ENCODE peak calls at places on chromosomes 16 and 17, in nine cellular contexts. One of them, this sample, is unnamed.

GRCh38 chr17:7587420-7587786 is 2.5 kb downstream of the SOX15 start:
- DNase-seq in SK-N-SH: no peak
- DNase-seq in tibial nerve: no peak
- DNase-seq in tibial artery: no peak
- DNase-seq in pancreas: no peak
- DNase-seq in PC-9: peak; percentile 44
- DNase-seq in K562: no peak
- DNase-seq in body of pancreas: no peak
- DNase-seq in lung: no peak
- DNase-seq in this sample: no peak

GRCh38 chr17:7548585-7549400 is at the start of gene TNFSF12:
- DNase-seq in pancreas: peak; percentile 70
- DNase-seq in lung: peak; percentile 63
- DNase-seq in tibial artery: peak; percentile 84
- DNase-seq in SK-N-SH: peak; percentile 92
- DNase-seq in tibial nerve: peak; percentile 61
- DNase-seq in PC-9: peak; percentile 48
- DNase-seq in body of pancreas: peak; percentile 61
- DNase-seq in K562: peak; percentile 74
- DNase-seq in this sample: peak; percentile 77

GRCh38 chr17:75240394-75241142 is 20.8 kb downstream of the GGA3 start:
- DNase-seq in lung: no peak
- DNase-seq in tibial artery: no peak
- DNase-seq in PC-9: peak; percentile 37
- DNase-seq in K562: peak; percentile 88
- DNase-seq in pancreas: no peak
- DNase-seq in tibial nerve: no peak
- DNase-seq in body of pancreas: no peak
- DNase-seq in SK-N-SH: peak; percentile 83
- DNase-seq in this sample: peak; percentile 50

GRCh38 chr17:72421128-72422092 is 300.6 kb downstream of the SOX9 start:
- DNase-seq in tibial nerve: no peak
- DNase-seq in body of pancreas: peak; percentile 82
- DNase-seq in K562: no peak
- DNase-seq in lung: peak; percentile 51
- DNase-seq in pancreas: peak; percentile 76
- DNase-seq in PC-9: peak; percentile 90
- DNase-seq in tibial artery: no peak
- DNase-seq in SK-N-SH: no peak
- DNase-seq in this sample: peak; percentile 90

GRCh38 chr17:73613271-73613941 is 30.8 kb downstream of the SDK2 start:
- DNase-seq in pancreas: no peak
- DNase-seq in K562: no peak
- DNase-seq in tibial nerve: no peak
- DNase-seq in lung: no peak
- DNase-seq in tibial artery: no peak
- DNase-seq in SK-N-SH: peak; percentile 56
- DNase-seq in PC-9: no peak
- DNase-seq in body of pancreas: no peak
- DNase-seq in this sample: no peak

GRCh38 chr17:72056155-72056554 is 64.7 kb upstream of the SOX9 start:
- DNase-seq in SK-N-SH: no peak
- DNase-seq in PC-9: no peak
- DNase-seq in tibial artery: no peak
- DNase-seq in pancreas: no peak
- DNase-seq in K562: no peak
- DNase-seq in tibial nerve: no peak
- DNase-seq in body of pancreas: no peak
- DNase-seq in lung: no peak
- DNase-seq in this sample: no peak

GRCh38 chr17:80794281-80795089 is 197.2 kb upstream of the CHMP6 start:
- DNase-seq in tibial nerve: no peak
- DNase-seq in PC-9: no peak
- DNase-seq in SK-N-SH: no peak
- DNase-seq in pancreas: no peak
- DNase-seq in K562: no peak
- DNase-seq in body of pancreas: no peak
- DNase-seq in lung: no peak
- DNase-seq in tibial artery: no peak
- DNase-seq in this sample: no peak

GRCh38 chr16:81311762-81312161 is 3.0 kb upstream of the GAN start:
- DNase-seq in tibial artery: no peak
- DNase-seq in K562: no peak
- DNase-seq in pancreas: no peak
- DNase-seq in body of pancreas: no peak
- DNase-seq in SK-N-SH: no peak
- DNase-seq in PC-9: no peak
- DNase-seq in lung: no peak
- DNase-seq in tibial nerve: no peak
- DNase-seq in this sample: no peak

GRCh38 chr16:80982646-80983045 is 24.0 kb downstream of the CMC2 start:
- DNase-seq in tibial nerve: no peak
- DNase-seq in lung: no peak
- DNase-seq in pancreas: no peak
- DNase-seq in body of pancreas: no peak
- DNase-seq in PC-9: no peak
- DNase-seq in SK-N-SH: no peak
- DNase-seq in tibial artery: no peak
- DNase-seq in K562: no peak
- DNase-seq in this sample: no peak

GRCh38 chr16:29852654-29853053 is 10.4 kb downstream of the CDIPT start:
- DNase-seq in PC-9: no peak
- DNase-seq in pancreas: no peak
- DNase-seq in K562: no peak
- DNase-seq in tibial artery: no peak
- DNase-seq in lung: no peak
- DNase-seq in tibial nerve: no peak
- DNase-seq in body of pancreas: no peak
- DNase-seq in SK-N-SH: no peak
- DNase-seq in this sample: no peak

GRCh38 chr16:48330847-48331204 is 54.4 kb downstream of the SIAH1 start:
- DNase-seq in K562: no peak
- DNase-seq in PC-9: no peak
- DNase-seq in lung: no peak
- DNase-seq in tibial nerve: no peak
- DNase-seq in SK-N-SH: no peak
- DNase-seq in pancreas: no peak
- DNase-seq in body of pancreas: no peak
- DNase-seq in tibial artery: no peak
- DNase-seq in this sample: no peak

GRCh38 chr17:28997811-28998210 is 8.0 kb downstream of the SEZ6 start:
- DNase-seq in pancreas: no peak
- DNase-seq in tibial artery: no peak
- DNase-seq in body of pancreas: no peak
- DNase-seq in lung: no peak
- DNase-seq in SK-N-SH: no peak
- DNase-seq in tibial nerve: no peak
- DNase-seq in K562: no peak
- DNase-seq in PC-9: no peak
- DNase-seq in this sample: no peak

GRCh38 chr16:56986361-56986760 is 3.0 kb upstream of the NLRC5 start:
- DNase-seq in tibial artery: no peak
- DNase-seq in body of pancreas: no peak
- DNase-seq in tibial nerve: no peak
- DNase-seq in PC-9: no peak
- DNase-seq in SK-N-SH: no peak
- DNase-seq in lung: no peak
- DNase-seq in K562: no peak
- DNase-seq in pancreas: no peak
- DNase-seq in this sample: no peak

GRCh38 chr16:28140788-28141618 is 70.8 kb downstream of the XPO6 start:
- DNase-seq in PC-9: peak; percentile 10
- DNase-seq in body of pancreas: no peak
- DNase-seq in pancreas: no peak
- DNase-seq in lung: peak; percentile 60
- DNase-seq in tibial nerve: no peak
- DNase-seq in SK-N-SH: no peak
- DNase-seq in tibial artery: no peak
- DNase-seq in K562: no peak
- DNase-seq in this sample: no peak

GRCh38 chr16:86211265-86211664 is 299.1 kb upstream of the FOXF1 start:
- DNase-seq in tibial artery: no peak
- DNase-seq in tibial nerve: no peak
- DNase-seq in pancreas: no peak
- DNase-seq in K562: no peak
- DNase-seq in PC-9: no peak
- DNase-seq in body of pancreas: no peak
- DNase-seq in lung: no peak
- DNase-seq in SK-N-SH: no peak
- DNase-seq in this sample: no peak

GRCh38 chr17:39096435-39097158 is 54.8 kb downstream of the PLXDC1 start:
- DNase-seq in K562: no peak
- DNase-seq in body of pancreas: no peak
- DNase-seq in pancreas: no peak
- DNase-seq in PC-9: no peak
- DNase-seq in lung: no peak
- DNase-seq in tibial nerve: no peak
- DNase-seq in tibial artery: no peak
- DNase-seq in SK-N-SH: no peak
- DNase-seq in this sample: no peak

GRCh38 chr17:50102164-50102991 is 7.2 kb downstream of the PDK2 start:
- DNase-seq in lung: peak; percentile 79
- DNase-seq in body of pancreas: peak; percentile 85
- DNase-seq in K562: no peak
- DNase-seq in SK-N-SH: peak; percentile 77
- DNase-seq in tibial artery: peak; percentile 89
- DNase-seq in tibial nerve: no peak
- DNase-seq in PC-9: peak; percentile 74
- DNase-seq in pancreas: peak; percentile 90
- DNase-seq in this sample: peak; percentile 83
- H3K4me1 ChIP-seq in lung: no peaks in the 10 kb centered on the region
- H3K4me1 ChIP-seq in body of pancreas: peaks cover 61% of the 10 kb centered on the region
- H3K4me1 ChIP-seq in K562: peaks cover 22% of the 10 kb centered on the region
- H3K4me1 ChIP-seq in SK-N-SH: no peaks in the 10 kb centered on the region
- H3K4me1 ChIP-seq in tibial artery: peaks cover 31% of the 10 kb centered on the region
- H3K4me1 ChIP-seq in tibial nerve: no peaks in the 10 kb centered on the region
- H3K4me1 ChIP-seq in PC-9: peaks cover 42% of the 10 kb centered on the region
- H3K4me1 ChIP-seq in pancreas: peaks cover 31% of the 10 kb centered on the region
- H3K4me1 ChIP-seq in this sample: peaks cover 27% of the 10 kb centered on the region

DNA sequence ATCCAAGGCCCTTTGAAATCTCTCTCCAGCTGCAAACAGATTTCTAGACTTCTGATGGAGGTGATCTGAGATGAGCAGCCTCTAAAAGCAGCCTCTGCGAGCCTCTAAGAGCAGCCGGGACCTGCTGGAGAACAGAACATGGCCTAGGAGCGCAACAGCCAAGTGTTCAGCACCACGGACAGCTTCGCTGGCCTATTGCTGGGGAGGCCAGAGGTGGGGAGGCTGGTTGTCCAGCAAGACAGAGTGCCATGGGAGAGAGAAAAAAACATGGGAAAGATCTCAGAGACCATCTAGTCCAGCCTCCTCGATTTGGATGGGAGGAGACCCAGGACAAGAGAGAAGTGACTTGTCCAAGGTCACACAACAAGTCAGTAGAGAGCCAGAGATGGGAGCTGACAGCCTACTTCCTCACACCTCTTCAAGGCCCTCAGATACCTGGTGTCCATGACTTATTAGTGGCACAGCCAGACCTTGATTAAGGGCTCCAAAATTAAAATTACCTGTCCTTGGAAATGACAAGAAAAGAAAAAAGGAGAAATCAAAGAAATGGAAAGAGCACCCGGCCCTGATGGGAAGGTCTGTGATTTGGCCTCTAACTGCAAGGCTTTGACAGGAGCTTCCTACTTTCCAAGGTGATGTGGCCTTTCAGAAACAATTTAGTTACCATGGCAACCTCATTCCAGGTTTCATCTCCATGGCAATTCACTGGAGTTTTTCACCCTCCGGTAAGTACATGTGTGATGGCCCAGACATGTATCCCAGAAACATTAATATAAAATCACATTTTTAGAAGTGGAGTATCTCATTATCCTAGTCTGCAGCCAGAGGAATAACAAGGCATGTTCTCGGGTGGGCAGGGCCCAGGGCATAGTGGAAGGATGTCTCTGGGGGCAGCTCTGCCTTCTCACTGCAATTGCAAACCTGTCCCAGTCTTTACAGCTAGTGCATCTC is 14.5 kb downstream of the RPRML start:
- DNase-seq in SK-N-SH: no peak
- DNase-seq in K562: peak; percentile 56
- DNase-seq in pancreas: no peak
- DNase-seq in tibial artery: no peak
- DNase-seq in body of pancreas: no peak
- DNase-seq in PC-9: no peak
- DNase-seq in tibial nerve: no peak
- DNase-seq in lung: no peak
- DNase-seq in this sample: no peak
- H3K27me3 ChIP-seq in SK-N-SH: no peaks in the 10 kb centered on the region
- H3K27me3 ChIP-seq in K562: peaks cover 16% of the 10 kb centered on the region
- H3K27me3 ChIP-seq in pancreas: no peaks in the 10 kb centered on the region
- H3K27me3 ChIP-seq in tibial artery: no peaks in the 10 kb centered on the region
- H3K27me3 ChIP-seq in body of pancreas: no peaks in the 10 kb centered on the region
- H3K27me3 ChIP-seq in PC-9: peaks cover 44% of the 10 kb centered on the region
- H3K27me3 ChIP-seq in tibial nerve: no peaks in the 10 kb centered on the region
- H3K27me3 ChIP-seq in lung: no peaks in the 10 kb centered on the region
- H3K27me3 ChIP-seq in this sample: peaks cover 28% of the 10 kb centered on the region

GRCh38 chr16:734981-735881 is 5.6 kb downstream of the CIAO3 start:
- DNase-seq in lung: no peak
- DNase-seq in tibial nerve: no peak
- DNase-seq in pancreas: no peak
- DNase-seq in K562: no peak
- DNase-seq in PC-9: no peak
- DNase-seq in body of pancreas: no peak
- DNase-seq in SK-N-SH: no peak
- DNase-seq in tibial artery: peak; percentile 59
- DNase-seq in this sample: no peak
- H3K4me1 ChIP-seq in lung: no peaks in the 10 kb centered on the region
- H3K4me1 ChIP-seq in tibial nerve: no peaks in the 10 kb centered on the region
- H3K4me1 ChIP-seq in pancreas: peaks cover 7% of the 10 kb centered on the region
- H3K4me1 ChIP-seq in K562: peaks cover 18% of the 10 kb centered on the region
- H3K4me1 ChIP-seq in PC-9: no peaks in the 10 kb centered on the region
- H3K4me1 ChIP-seq in body of pancreas: peaks cover 11% of the 10 kb centered on the region
- H3K4me1 ChIP-seq in SK-N-SH: no peaks in the 10 kb centered on the region
- H3K4me1 ChIP-seq in tibial artery: peaks cover 10% of the 10 kb centered on the region
- H3K4me1 ChIP-seq in this sample: peaks cover 7% of the 10 kb centered on the region

GRCh38 chr17:47720754-47721533 is 12.1 kb upstream of the TBX21 start:
- DNase-seq in SK-N-SH: peak; percentile 70
- DNase-seq in tibial nerve: no peak
- DNase-seq in tibial artery: no peak
- DNase-seq in PC-9: peak; percentile 79
- DNase-seq in lung: no peak
- DNase-seq in pancreas: no peak
- DNase-seq in body of pancreas: no peak
- DNase-seq in K562: no peak
- DNase-seq in this sample: peak; percentile 55

GRCh38 chr17:47719411-47720152 is 13.5 kb upstream of the TBX21 start:
- DNase-seq in SK-N-SH: no peak
- DNase-seq in tibial artery: no peak
- DNase-seq in lung: no peak
- DNase-seq in PC-9: peak; percentile 46
- DNase-seq in pancreas: no peak
- DNase-seq in tibial nerve: no peak
- DNase-seq in K562: no peak
- DNase-seq in body of pancreas: no peak
- DNase-seq in this sample: no peak

GRCh38 chr17:47721725-47722124 is 11.3 kb upstream of the TBX21 start:
- DNase-seq in K562: no peak
- DNase-seq in tibial nerve: no peak
- DNase-seq in PC-9: no peak
- DNase-seq in pancreas: no peak
- DNase-seq in lung: no peak
- DNase-seq in body of pancreas: no peak
- DNase-seq in SK-N-SH: no peak
- DNase-seq in tibial artery: no peak
- DNase-seq in this sample: no peak

GRCh38 chr17:47718634-47719405 is 14.2 kb upstream of the TBX21 start:
- DNase-seq in body of pancreas: no peak
- DNase-seq in tibial artery: no peak
- DNase-seq in tibial nerve: no peak
- DNase-seq in lung: no peak
- DNase-seq in pancreas: no peak
- DNase-seq in SK-N-SH: no peak
- DNase-seq in PC-9: no peak
- DNase-seq in K562: no peak
- DNase-seq in this sample: no peak

GRCh38 chr17:47720196-47720595 is 12.8 kb upstream of the TBX21 start:
- DNase-seq in tibial nerve: no peak
- DNase-seq in tibial artery: no peak
- DNase-seq in lung: no peak
- DNase-seq in K562: no peak
- DNase-seq in pancreas: no peak
- DNase-seq in SK-N-SH: no peak
- DNase-seq in body of pancreas: no peak
- DNase-seq in PC-9: no peak
- DNase-seq in this sample: no peak
- H3K27me3 ChIP-seq in tibial nerve: no peaks in the 10 kb centered on the region
- H3K27me3 ChIP-seq in tibial artery: no peaks in the 10 kb centered on the region
- H3K27me3 ChIP-seq in lung: no peaks in the 10 kb centered on the region
- H3K27me3 ChIP-seq in K562: peaks cover 20% of the 10 kb centered on the region
- H3K27me3 ChIP-seq in pancreas: no peaks in the 10 kb centered on the region
- H3K27me3 ChIP-seq in SK-N-SH: peaks cover 77% of the 10 kb centered on the region
- H3K27me3 ChIP-seq in body of pancreas: no peaks in the 10 kb centered on the region
- H3K27me3 ChIP-seq in PC-9: peaks cover 2% of the 10 kb centered on the region
- H3K27me3 ChIP-seq in this sample: peaks cover 57% of the 10 kb centered on the region

This sample was measured in hepatocyte.